ENCODE peak calls at places on chromosomes 4 and X, in nine cellular contexts. H is prostate gland, K is breast epithelium, B is HCT116, P is endothelial cell of umbilical vein, E is upper lobe of left lung, D is suprapubic skin, S is stomach, X is sigmoid colon. T is an unnamed sample.

GRCh38 chr4:118888666-118889312 is at the start of gene SYNPO2:
- DNase-seq in E (peak), D (peak), S (peak), K (peak), P (peak), B (peak), X (peak), H (peak), T (peak)

GRCh38 chrX:40943093-40943641 is 142.1 kb upstream of the USP9X start:
- DNase-seq in K (no peak), X (no peak), S (no peak), B (no peak), D (no peak), E (no peak), H (no peak), P (no peak), T (no peak)

GRCh38 chr4:121697626-121698025 is 846 bp upstream of the ANXA5 start:
- DNase-seq in E (no peak), D (no peak), P (no peak), S (no peak), K (no peak), H (no peak), X (no peak), B (no peak), T (no peak)

GRCh38 chr4:183554878-183555585 is 50.2 kb downstream of the ING2 start:
- DNase-seq in K (no peak), B (no peak), X (no peak), H (no peak), D (no peak), S (no peak), P (no peak), E (peak), T (no peak)

GRCh38 chr4:84498203-84499026 is 677 bp downstream of the NKX6-1 start:
- DNase-seq in E (no peak), P (peak), S (no peak), K (no peak), D (no peak), H (no peak), B (peak), X (no peak), T (no peak)

GRCh38 chr4:68874507-68874906 is 58.7 kb downstream of the UGT2B10 start:
- DNase-seq in D (no peak), K (no peak), S (no peak), B (no peak), X (no peak), E (no peak), H (no peak), P (no peak), T (no peak)

GRCh38 chrX:133999013-133999705 is 13.8 kb upstream of the GPC3 start:
- DNase-seq in S (no peak), D (no peak), E (no peak), K (no peak), X (peak), H (no peak), B (no peak), P (no peak), T (no peak)

GRCh38 chrX:39936886-39937770 is 160.6 kb downstream of the BCOR start:
- DNase-seq in P (no peak), X (no peak), E (no peak), S (no peak), H (no peak), B (no peak), K (no peak), D (no peak), T (no peak)

GRCh38 chr4:151324124-151324448 is 1.3 kb downstream of the SH3D19 start:
- DNase-seq in S (no peak), H (no peak), X (no peak), B (no peak), P (no peak), E (no peak), D (no peak), K (no peak), T (no peak)

GRCh38 chr4:147782087-147782781 is 50.3 kb downstream of the ARHGAP10 start:
- DNase-seq in X (no peak), D (no peak), E (no peak), B (peak), K (no peak), P (peak), H (no peak), S (no peak), T (no peak)

GRCh38 chrX:11287505-11287904 is 5.7 kb upstream of the AMELX start:
- DNase-seq in E (no peak), B (no peak), P (no peak), D (no peak), K (no peak), X (no peak), H (no peak), S (no peak), T (no peak)

GRCh38 chrX:134671207-134671750 is 13.0 kb upstream of the PLAC1 start:
- DNase-seq in D (no peak), E (no peak), S (no peak), P (peak), B (no peak), X (no peak), K (no peak), H (no peak), T (no peak)

GRCh38 chr4:177204126-177204525 is 105.5 kb upstream of the NEIL3 start:
- DNase-seq in H (no peak), D (no peak), X (no peak), P (no peak), K (no peak), E (no peak), S (no peak), B (no peak), T (no peak)

DNA sequence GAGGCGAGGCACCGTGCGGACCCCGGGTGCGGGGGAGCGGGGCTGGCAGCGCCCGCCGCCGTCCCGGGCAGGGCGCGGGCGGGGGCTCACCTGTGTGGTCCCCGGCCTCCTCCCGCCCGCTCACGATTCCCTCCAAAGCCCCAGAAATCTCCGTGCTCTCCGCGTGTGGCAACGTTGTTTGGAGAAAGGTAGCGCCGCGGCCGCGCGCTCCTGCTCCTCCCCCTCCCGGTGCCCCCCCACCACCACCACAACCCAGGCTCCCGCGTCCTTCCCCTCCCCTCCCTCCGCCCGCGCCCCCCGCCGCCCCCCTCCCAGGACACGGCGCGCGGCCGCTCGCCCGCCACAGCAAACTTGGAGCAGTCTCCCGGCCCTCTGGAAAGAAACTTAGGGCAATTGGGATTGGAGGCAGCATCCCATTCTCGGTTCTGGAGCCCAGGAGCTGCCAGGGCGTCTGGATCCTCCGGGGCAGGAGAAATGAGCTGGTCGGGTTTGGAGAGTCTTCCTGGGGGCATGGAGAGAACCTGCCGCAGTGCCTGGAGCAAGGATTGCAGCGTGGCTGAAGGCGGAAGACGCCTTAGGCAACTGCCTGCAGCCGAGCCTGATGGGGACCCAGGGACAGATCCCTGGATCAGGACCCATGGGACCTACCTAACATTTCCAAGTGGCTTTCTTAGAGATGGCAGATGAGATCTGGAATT is 854 bp downstream of the KLF3 start:
- DNase-seq in B (no peak), H (peak), S (peak), X (peak), P (peak), D (peak), E (peak), K (peak), T (no peak)
- TF ChIP-seq POLR2A in B (no peak), H (peak), S (no peak), X (peak), P (no peak), D (no peak), E (no peak), K (no peak), T (no peak)

GRCh38 chr4:16758816-16759215 is 139.6 kb downstream of the LDB2 start:
- DNase-seq in B (no peak), K (no peak), D (no peak), H (no peak), S (no peak), X (no peak), P (no peak), E (no peak), T (no peak)
- TF ChIP-seq POLR2AphosphoS5 in B (no peak), K (no peak), D (no peak), H (no peak), S (no peak), X (no peak), P (no peak), E (no peak), T (no peak)

GRCh38 chrX:12978205-12979010 is 3.5 kb downstream of the TMSB4X start:
- DNase-seq in E (peak), D (no peak), K (no peak), S (peak), B (no peak), X (peak), P (peak), H (no peak), T (peak)

GRCh38 chrX:12975999-12976558 is 1.2 kb downstream of the TMSB4X start:
- DNase-seq in H (no peak), K (no peak), X (no peak), B (no peak), S (peak), P (no peak), D (peak), E (peak), T (peak)

GRCh38 chrX:12979011-12979629 is 4.2 kb downstream of the TMSB4X start:
- DNase-seq in H (no peak), P (no peak), D (no peak), K (no peak), S (no peak), B (no peak), E (no peak), X (no peak), T (no peak)

GRCh38 chrX:12979630-12980015 is 4.7 kb downstream of the TMSB4X start:
- DNase-seq in K (no peak), B (no peak), E (no peak), H (no peak), S (no peak), P (no peak), D (no peak), X (no peak), T (no peak)

GRCh38 chrX:12977761-12978204 is 2.9 kb downstream of the TMSB4X start:
- DNase-seq in K (no peak), B (no peak), P (no peak), H (no peak), D (no peak), X (no peak), S (no peak), E (no peak), T (no peak)
- TF ChIP-seq POLR2A in K (no peak), B (peak), P (no peak), H (no peak), D (no peak), X (no peak), S (no peak), E (no peak), T (no peak)

GRCh38 chrX:47878198-47878597 is 41.5 kb downstream of the ZNF81 start:
- DNase-seq in E (no peak), K (no peak), X (no peak), S (no peak), D (no peak), P (no peak), H (no peak), B (no peak), T (no peak)

GRCh38 chrX:47879447-47879846 is 42.7 kb downstream of the ZNF81 start:
- DNase-seq in P (no peak), H (no peak), D (no peak), E (no peak), K (no peak), S (no peak), B (no peak), X (no peak), T (no peak)

GRCh38 chrX:47880927-47881326 is 44.2 kb downstream of the ZNF81 start:
- DNase-seq in H (no peak), K (no peak), P (no peak), E (no peak), D (no peak), B (no peak), S (no peak), X (no peak), T (no peak)

GRCh38 chrX:47873123-47873522 is 36.4 kb downstream of the ZNF81 start:
- DNase-seq in E (no peak), H (no peak), K (no peak), P (no peak), X (no peak), D (no peak), B (no peak), S (no peak), T (no peak)

DNA sequence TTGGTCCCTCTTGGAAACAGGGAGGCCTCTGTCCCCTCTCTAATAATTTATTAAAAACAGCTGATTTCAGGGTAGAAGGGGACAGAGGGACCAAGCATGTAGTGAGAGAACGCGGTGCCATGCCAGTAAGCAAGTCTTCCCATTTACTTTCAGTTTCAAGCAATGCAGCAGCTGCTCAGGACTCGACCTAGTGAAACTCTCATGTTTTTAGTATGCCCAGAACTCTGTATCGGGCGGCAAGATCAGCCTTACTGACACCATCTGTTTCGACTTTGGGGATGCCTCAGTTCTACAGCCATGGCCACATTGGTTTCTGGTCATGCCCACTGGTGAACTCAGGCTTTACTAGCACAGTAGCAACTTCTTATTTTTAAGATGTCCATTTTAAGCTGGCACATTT is 40.6 kb downstream of the ZNF81 start:
- DNase-seq in E (no peak), P (no peak), X (no peak), K (no peak), D (no peak), H (no peak), S (no peak), B (no peak), T (no peak)
- TF ChIP-seq POLR2AphosphoS5 in E (no peak), P (no peak), X (no peak), K (no peak), D (no peak), H (no peak), S (no peak), B (no peak), T (no peak)

GRCh38 chr4:2416564-2417195 is 1.8 kb downstream of the ZFYVE28 start:
- DNase-seq in K (no peak), X (no peak), D (no peak), E (no peak), H (no peak), S (peak), B (no peak), P (peak), T (no peak)
- TF ChIP-seq POLR2A in K (no peak), X (no peak), D (no peak), E (no peak), H (no peak), S (no peak), B (no peak), P (no peak), T (no peak)

GRCh38 chrX:3345281-3346081 is 971 bp downstream of the MXRA5 start:
- DNase-seq in X (peak), S (peak), B (no peak), K (peak), D (no peak), P (no peak), E (peak), H (peak), T (no peak)
- TF ChIP-seq POLR2AphosphoS5 in X (no peak), S (peak), B (no peak), K (no peak), D (no peak), P (no peak), E (no peak), H (peak), T (no peak)